ENCODE peak calls at places on chromosomes 4 and X, in eight cellular contexts. Z is activated CD4-positive, alpha-beta T cell treated with anti-CD3 and anti-CD28 coated beads, Interleukin-2, amount 50 U/mL, for 48 hours; R is NCI-H748 treated with DMSO at 0.1 percent for 48 hours; E is endothelial cell; H is mucosa of descending colon; L is SK-N-DZ; K is AG08396; S is ELF-1. J is an unnamed sample.

GRCh38 chr4:103075435-103075893 is 1.1 kb downstream of the SLC9B2 start:
- DNase-seq in Z (no peak), R (no peak), E (no peak), H (no peak), L (peak; percentile 28), K (peak; percentile 34), S (no peak), J (no peak)

GRCh38 chr4:8647626-8648025 is 55.1 kb downstream of the CPZ start:
- DNase-seq in Z (no peak), R (no peak), E (no peak), H (peak; percentile 14), L (no peak), K (no peak), S (no peak), J (no peak)

GRCh38 chr4:82519776-82520175 is 42.0 kb downstream of the TMEM150C start:
- DNase-seq in Z (no peak), R (no peak), E (no peak), H (no peak), L (no peak), K (no peak), S (no peak), J (no peak)

GRCh38 chr4:94435874-94436273 is 15.9 kb upstream of the PDLIM5 start:
- DNase-seq in Z (no peak), R (peak; percentile 30), E (no peak), H (no peak), L (no peak), K (no peak), S (no peak), J (no peak)

GRCh38 chr4:139734201-139734874 is 68.7 kb downstream of the MGST2 start:
- DNase-seq in Z (no peak), R (no peak), E (no peak), H (no peak), L (peak; percentile 11), K (peak; percentile 45), S (no peak), J (no peak)

GRCh38 chr4:104334410-104334809 is 160.3 kb downstream of the CXXC4 start:
- DNase-seq in Z (no peak), R (no peak), E (no peak), H (no peak), L (no peak), K (no peak), S (no peak), J (no peak)

GRCh38 chrX:107710617-107711391 is 64.8 kb downstream of the TSC22D3 start:
- DNase-seq in Z (no peak), R (no peak), E (no peak), H (no peak), L (no peak), K (peak; percentile 74), S (peak; percentile 66), J (no peak)

GRCh38 chr4:15659768-15660394 is 4.7 kb upstream of the FBXL5 start:
- DNase-seq in Z (no peak), R (no peak), E (no peak), H (no peak), L (no peak), K (peak; percentile 14), S (no peak), J (no peak)

GRCh38 chrX:130669233-130669632 is 233.8 kb downstream of the ENOX2 start:
- DNase-seq in Z (no peak), R (no peak), E (no peak), H (no peak), L (no peak), K (peak; percentile 14), S (no peak), J (no peak)

GRCh38 chr4:80360900-80361299 is 25.4 kb downstream of the CFAP299 start:
- DNase-seq in Z (no peak), R (no peak), E (no peak), H (no peak), L (no peak), K (no peak), S (no peak), J (no peak)

GRCh38 chr4:40990899-40991265 is 223.5 kb downstream of the APBB2 start:
- DNase-seq in Z (no peak), R (no peak), E (no peak), H (no peak), L (no peak), K (no peak), S (no peak), J (no peak)